ENCODE peak calls at places on chromosome 9, in five cellular contexts. One of them, this sample, is unnamed.

GRCh38 chr9:133955821-133956411 is 36.2 kb downstream of the VAV2 start:
- DNase-seq in OCI-LY7: peak; percentile 90
- DNase-seq in lower lobe of right lung: peak; percentile 50
- DNase-seq in aorta: peak; percentile 75
- DNase-seq in spleen: peak; percentile 91
- DNase-seq in this sample: no peak

GRCh38 chr9:137458194-137459146 is 664 bp downstream of the NSMF start:
- DNase-seq in spleen: peak; percentile 82
- DNase-seq in aorta: peak; percentile 88
- DNase-seq in OCI-LY7: no peak
- DNase-seq in lower lobe of right lung: peak; percentile 57
- DNase-seq in this sample: no peak

GRCh38 chr9:76926324-76926731 is 20.4 kb upstream of the PRUNE2 start:
- DNase-seq in lower lobe of right lung: no peak
- DNase-seq in aorta: no peak
- DNase-seq in OCI-LY7: no peak
- DNase-seq in spleen: no peak
- DNase-seq in this sample: no peak

GRCh38 chr9:32581512-32582143 is 8.7 kb upstream of the NDUFB6 start:
- DNase-seq in spleen: no peak
- DNase-seq in OCI-LY7: peak; percentile 85
- DNase-seq in aorta: no peak
- DNase-seq in lower lobe of right lung: no peak
- DNase-seq in this sample: peak; percentile 27

GRCh38 chr9:23830949-23831730 is 5.1 kb upstream of the ELAVL2 start:
- DNase-seq in aorta: no peak
- DNase-seq in spleen: no peak
- DNase-seq in OCI-LY7: no peak
- DNase-seq in lower lobe of right lung: no peak
- DNase-seq in this sample: no peak

GRCh38 chr9:131361202-131361833 is 32.6 kb upstream of the PRRC2B start:
- DNase-seq in lower lobe of right lung: peak; percentile 38
- DNase-seq in OCI-LY7: no peak
- DNase-seq in spleen: peak; percentile 72
- DNase-seq in aorta: peak; percentile 31
- DNase-seq in this sample: no peak

GRCh38 chr9:6563036-6563435 is 82.5 kb downstream of the GLDC start:
- DNase-seq in lower lobe of right lung: no peak
- DNase-seq in aorta: no peak
- DNase-seq in spleen: no peak
- DNase-seq in OCI-LY7: no peak
- DNase-seq in this sample: no peak

GRCh38 chr9:120846251-120846869 is 3.6 kb upstream of the PSMD5 start:
- DNase-seq in lower lobe of right lung: no peak
- DNase-seq in spleen: no peak
- DNase-seq in aorta: no peak
- DNase-seq in OCI-LY7: no peak
- DNase-seq in this sample: peak; percentile 78

GRCh38 chr9:70639853-70640814 is 225.7 kb upstream of the KLF9 start:
- DNase-seq in aorta: no peak
- DNase-seq in spleen: no peak
- DNase-seq in lower lobe of right lung: no peak
- DNase-seq in OCI-LY7: peak; percentile 36
- DNase-seq in this sample: no peak

GRCh38 chr9:92988215-92988731 is 41.0 kb downstream of the FGD3 start:
- DNase-seq in lower lobe of right lung: no peak
- DNase-seq in spleen: no peak
- DNase-seq in OCI-LY7: no peak
- DNase-seq in aorta: no peak
- DNase-seq in this sample: no peak

GRCh38 chr9:75455444-75455921 is 367.2 kb downstream of the OSTF1 start:
- DNase-seq in OCI-LY7: peak; percentile 60
- DNase-seq in aorta: no peak
- DNase-seq in lower lobe of right lung: no peak
- DNase-seq in spleen: no peak
- DNase-seq in this sample: no peak

GRCh38 chr9:5493597-5494511 is 16.5 kb upstream of the PDCD1LG2 start:
- DNase-seq in aorta: no peak
- DNase-seq in spleen: no peak
- DNase-seq in OCI-LY7: peak; percentile 24
- DNase-seq in lower lobe of right lung: peak; percentile 54
- DNase-seq in this sample: no peak

GRCh38 chr9:104386425-104387069 is 117.5 kb upstream of the OR13F1 start:
- DNase-seq in OCI-LY7: peak; percentile 30
- DNase-seq in spleen: no peak
- DNase-seq in lower lobe of right lung: no peak
- DNase-seq in aorta: no peak
- DNase-seq in this sample: no peak

GRCh38 chr9:14133394-14133793 is 180.5 kb downstream of the NFIB start:
- DNase-seq in spleen: no peak
- DNase-seq in lower lobe of right lung: no peak
- DNase-seq in OCI-LY7: no peak
- DNase-seq in aorta: no peak
- DNase-seq in this sample: no peak

GRCh38 chr9:132731230-132731629 is 61.0 kb downstream of the GTF3C4 start:
- DNase-seq in lower lobe of right lung: no peak
- DNase-seq in spleen: no peak
- DNase-seq in OCI-LY7: no peak
- DNase-seq in aorta: peak; percentile 35
- DNase-seq in this sample: no peak

GRCh38 chr9:94885854-94886447 is 159.5 kb downstream of the AOPEP start:
- DNase-seq in aorta: no peak
- DNase-seq in spleen: no peak
- DNase-seq in lower lobe of right lung: no peak
- DNase-seq in OCI-LY7: no peak
- DNase-seq in this sample: no peak

GRCh38 chr9:97052735-97053134 is 13.8 kb upstream of the CTSV start:
- DNase-seq in spleen: no peak
- DNase-seq in lower lobe of right lung: no peak
- DNase-seq in OCI-LY7: no peak
- DNase-seq in aorta: no peak
- DNase-seq in this sample: no peak

GRCh38 chr9:79256691-79257213 is 315.0 kb upstream of the TLE4 start:
- DNase-seq in OCI-LY7: no peak
- DNase-seq in aorta: no peak
- DNase-seq in spleen: no peak
- DNase-seq in lower lobe of right lung: no peak
- DNase-seq in this sample: no peak

GRCh38 chr9:105858284-105858683 is 163.9 kb downstream of the TMEM38B start:
- DNase-seq in aorta: no peak
- DNase-seq in lower lobe of right lung: no peak
- DNase-seq in spleen: no peak
- DNase-seq in OCI-LY7: no peak
- DNase-seq in this sample: peak; percentile 12

GRCh38 chr9:107566596-107566995 is 77.0 kb upstream of the KLF4 start:
- DNase-seq in OCI-LY7: no peak
- DNase-seq in spleen: no peak
- DNase-seq in aorta: no peak
- DNase-seq in lower lobe of right lung: no peak
- DNase-seq in this sample: no peak

GRCh38 chr9:19270421-19270949 is 40.0 kb downstream of the DENND4C start:
- DNase-seq in spleen: no peak
- DNase-seq in lower lobe of right lung: no peak
- DNase-seq in aorta: no peak
- DNase-seq in OCI-LY7: no peak
- DNase-seq in this sample: no peak

GRCh38 chr9:99264070-99264469 is 42.0 kb downstream of the SEC61B start:
- DNase-seq in lower lobe of right lung: no peak
- DNase-seq in OCI-LY7: no peak
- DNase-seq in aorta: no peak
- DNase-seq in spleen: no peak
- DNase-seq in this sample: no peak

GRCh38 chr9:120366646-120367019 is 213.3 kb downstream of the CDK5RAP2 start:
- DNase-seq in aorta: no peak
- DNase-seq in spleen: no peak
- DNase-seq in OCI-LY7: no peak
- DNase-seq in lower lobe of right lung: no peak
- DNase-seq in this sample: no peak

GRCh38 chr9:108486791-108487190 is 369.0 kb downstream of the ACTL7B start:
- DNase-seq in lower lobe of right lung: no peak
- DNase-seq in OCI-LY7: no peak
- DNase-seq in aorta: no peak
- DNase-seq in spleen: no peak
- DNase-seq in this sample: no peak

GRCh38 chr9:6147847-6148246 is 67.8 kb upstream of the IL33 start:
- DNase-seq in lower lobe of right lung: no peak
- DNase-seq in spleen: no peak
- DNase-seq in aorta: no peak
- DNase-seq in OCI-LY7: no peak
- DNase-seq in this sample: no peak

GRCh38 chr9:73199886-73200285 is 48.2 kb downstream of the ANXA1 start:
- DNase-seq in aorta: no peak
- DNase-seq in spleen: no peak
- DNase-seq in lower lobe of right lung: no peak
- DNase-seq in OCI-LY7: no peak
- DNase-seq in this sample: no peak

GRCh38 chr9:37464426-37465248 is 613 bp downstream of the ZBTB5 start:
- DNase-seq in lower lobe of right lung: peak; percentile 89
- DNase-seq in spleen: peak; percentile 96
- DNase-seq in OCI-LY7: peak; percentile 60
- DNase-seq in aorta: peak; percentile 92
- DNase-seq in this sample: no peak

GRCh38 chr9:17462869-17463464 is 115.9 kb upstream of the SH3GL2 start:
- DNase-seq in lower lobe of right lung: no peak
- DNase-seq in spleen: no peak
- DNase-seq in aorta: no peak
- DNase-seq in OCI-LY7: peak; percentile 55
- DNase-seq in this sample: no peak

GRCh38 chr9:101451498-101451897 is 15.9 kb upstream of the ALDOB start:
- DNase-seq in lower lobe of right lung: no peak
- DNase-seq in spleen: no peak
- DNase-seq in aorta: no peak
- DNase-seq in OCI-LY7: no peak
- DNase-seq in this sample: no peak

DNA sequence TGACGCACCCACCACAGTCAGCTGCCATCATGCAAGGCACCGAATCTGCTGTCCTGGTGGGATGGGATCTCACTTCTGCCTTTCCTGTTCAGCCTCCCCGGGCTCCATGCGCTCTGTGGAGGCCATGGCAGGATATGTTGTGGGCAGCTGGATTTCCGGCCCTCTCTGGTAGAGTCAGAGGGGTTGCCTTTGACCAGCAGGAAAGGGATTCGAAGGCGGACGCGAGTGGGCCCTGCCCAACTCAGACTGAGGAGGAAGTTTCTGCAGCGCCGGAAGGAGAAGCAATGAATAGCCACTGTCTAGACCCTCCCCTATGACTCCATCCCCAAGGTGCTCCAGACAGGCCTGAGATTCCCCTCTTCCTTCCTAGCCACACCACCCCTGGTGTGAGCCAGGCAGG is 35.6 kb downstream of the GADD45G start:
- DNase-seq in lower lobe of right lung: peak; percentile 64
- DNase-seq in spleen: peak; percentile 80
- DNase-seq in aorta: no peak
- DNase-seq in OCI-LY7: no peak
- DNase-seq in this sample: no peak
- H3K4me3 ChIP-seq in lower lobe of right lung: peak overlapping the region; percentile 22
- H3K4me3 ChIP-seq in spleen: no peak overlapping the region
- H3K4me3 ChIP-seq in aorta: no peak overlapping the region
- H3K4me3 ChIP-seq in OCI-LY7: no peak overlapping the region
- H3K4me3 ChIP-seq in this sample: no peak overlapping the region

GRCh38 chr9:127728808-127729207 is 6.3 kb downstream of the TOR2A start:
- DNase-seq in aorta: no peak
- DNase-seq in OCI-LY7: no peak
- DNase-seq in lower lobe of right lung: no peak
- DNase-seq in spleen: no peak
- DNase-seq in this sample: no peak
- H3K27ac ChIP-seq in aorta: no peak overlapping the region
- H3K27ac ChIP-seq in OCI-LY7: no peak overlapping the region
- H3K27ac ChIP-seq in lower lobe of right lung: no peak overlapping the region
- H3K27ac ChIP-seq in spleen: no peak overlapping the region
- H3K27ac ChIP-seq in this sample: no peak overlapping the region

GRCh38 chr9:8235489-8235888 is 435.9 kb upstream of the DMAC1 start:
- DNase-seq in aorta: no peak
- DNase-seq in lower lobe of right lung: no peak
- DNase-seq in OCI-LY7: no peak
- DNase-seq in spleen: no peak
- DNase-seq in this sample: no peak

GRCh38 chr9:8234286-8234819 is 434.8 kb upstream of the DMAC1 start:
- DNase-seq in aorta: no peak
- DNase-seq in spleen: no peak
- DNase-seq in lower lobe of right lung: no peak
- DNase-seq in OCI-LY7: no peak
- DNase-seq in this sample: no peak
- H3K9me3 ChIP-seq in aorta: no peaks in the 10 kb centered on the region
- H3K9me3 ChIP-seq in spleen: no peaks in the 10 kb centered on the region
- H3K9me3 ChIP-seq in lower lobe of right lung: no peaks in the 10 kb centered on the region
- H3K9me3 ChIP-seq in OCI-LY7: no peaks in the 10 kb centered on the region
- H3K9me3 ChIP-seq in this sample: no peaks in the 10 kb centered on the region

DNA sequence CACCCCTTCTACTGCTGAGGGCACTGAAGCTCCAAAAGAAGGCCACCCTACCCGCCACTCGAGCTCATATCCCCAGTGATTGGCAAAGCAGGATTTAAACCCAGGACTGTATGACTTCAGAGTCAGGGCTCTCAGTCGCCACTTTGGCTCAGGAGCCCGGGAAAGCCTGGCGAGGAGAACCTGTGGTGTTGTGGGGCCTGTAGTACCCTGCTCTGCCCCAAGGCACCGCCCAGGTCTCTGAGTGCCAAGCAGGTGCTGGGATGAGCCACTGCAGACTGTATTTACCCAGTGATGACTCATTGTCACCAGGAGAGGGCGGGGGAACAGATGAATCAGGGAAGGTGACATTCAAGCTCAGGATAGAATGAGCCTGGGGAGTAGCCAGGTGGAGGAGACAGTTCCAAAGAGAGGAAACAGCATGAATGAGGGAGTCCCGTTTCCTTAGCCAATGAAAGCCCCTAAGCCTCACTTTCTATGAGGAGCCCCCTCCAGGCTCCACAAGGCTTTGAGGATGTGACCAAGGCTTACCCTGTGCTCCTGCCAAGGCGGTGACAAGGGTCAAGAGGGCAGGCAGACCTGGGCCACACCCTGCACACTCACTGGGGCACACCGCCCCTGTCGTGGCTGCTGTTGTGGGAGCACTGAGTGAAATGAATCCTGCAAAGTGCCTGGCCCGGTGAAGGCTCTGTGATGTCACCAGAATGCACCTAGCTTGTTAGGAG is 17.8 kb upstream of the DPM2 start:
- DNase-seq in spleen: no peak
- DNase-seq in OCI-LY7: peak; percentile 81
- DNase-seq in lower lobe of right lung: peak; percentile 82
- DNase-seq in aorta: no peak
- DNase-seq in this sample: peak; percentile 72
- H3K4me3 ChIP-seq in spleen: no peak overlapping the region
- H3K4me3 ChIP-seq in OCI-LY7: no peak overlapping the region
- H3K4me3 ChIP-seq in lower lobe of right lung: no peak overlapping the region
- H3K4me3 ChIP-seq in aorta: no peak overlapping the region
- H3K4me3 ChIP-seq in this sample: no peak overlapping the region

GRCh38 chr9:95936579-95937075 is 61.1 kb downstream of the ERCC6L2 start:
- DNase-seq in aorta: no peak
- DNase-seq in lower lobe of right lung: no peak
- DNase-seq in OCI-LY7: no peak
- DNase-seq in spleen: no peak
- DNase-seq in this sample: no peak
- H3K27ac ChIP-seq in aorta: no peak overlapping the region
- H3K27ac ChIP-seq in lower lobe of right lung: no peak overlapping the region
- H3K27ac ChIP-seq in OCI-LY7: no peak overlapping the region
- H3K27ac ChIP-seq in spleen: no peak overlapping the region
- H3K27ac ChIP-seq in this sample: no peak overlapping the region